ENCODE peak calls at places on chromosome 16, in four cellular contexts. J is HepG2, S is SK-N-SH, X is K562. C is an unnamed sample.

GRCh38 chr16:29824589-29825144 is 4.4 kb downstream of the MVP start:
- DNase-seq in X (no peak), J (no peak), S (no peak), C (no peak)

GRCh38 chr16:3638916-3639644 is 15.4 kb upstream of the DNASE1 start:
- DNase-seq in S (no peak), J (no peak), X (no peak), C (no peak)

GRCh38 chr16:53045554-53046250 is 7.0 kb downstream of the CHD9NB start:
- DNase-seq in S (no peak), X (no peak), J (no peak), C (no peak)

GRCh38 chr16:57003439-57004386 is 14.4 kb downstream of the NLRC5 start:
- DNase-seq in X (no peak), S (no peak), J (no peak), C (no peak)

GRCh38 chr16:80924372-80924978 is 82.2 kb downstream of the CMC2 start:
- DNase-seq in J (peak; percentile 54), S (peak; percentile 61), X (peak; percentile 72), C (peak; percentile 87)

GRCh38 chr16:86971251-86971650 is 345.9 kb downstream of the C16orf95 start:
- DNase-seq in S (no peak), J (no peak), X (no peak), C (no peak)

GRCh38 chr16:16780588-16780987 is 401.6 kb downstream of the NPIPA7 start:
- DNase-seq in S (no peak), J (no peak), X (peak; percentile 17), C (no peak)

GRCh38 chr16:23181506-23181905 is 1.0 kb upstream of the SCNN1G start:
- DNase-seq in J (no peak), S (no peak), X (no peak), C (no peak)

GRCh38 chr16:75262800-75263127 is 11.3 kb upstream of the BCAR1 start:
- DNase-seq in S (no peak), X (no peak), J (no peak), C (no peak)

GRCh38 chr16:24309222-24309905 is 53.2 kb downstream of the CACNG3 start:
- DNase-seq in X (peak; percentile 62), S (no peak), J (peak; percentile 50), C (no peak)
- TF ChIP-seq FOXJ3 in X (no peak), S (no peak), J (no peak), C (no peak)

GRCh38 chr16:47374629-47375028 is 86.2 kb downstream of the ITFG1 start:
- DNase-seq in J (no peak), X (no peak), S (no peak), C (no peak)

GRCh38 chr16:47371615-47372014 is 89.2 kb downstream of the ITFG1 start:
- DNase-seq in J (no peak), X (no peak), S (no peak), C (no peak)

GRCh38 chr16:47375423-47375822 is 85.4 kb downstream of the ITFG1 start:
- DNase-seq in J (no peak), S (no peak), X (no peak), C (no peak)

DNA sequence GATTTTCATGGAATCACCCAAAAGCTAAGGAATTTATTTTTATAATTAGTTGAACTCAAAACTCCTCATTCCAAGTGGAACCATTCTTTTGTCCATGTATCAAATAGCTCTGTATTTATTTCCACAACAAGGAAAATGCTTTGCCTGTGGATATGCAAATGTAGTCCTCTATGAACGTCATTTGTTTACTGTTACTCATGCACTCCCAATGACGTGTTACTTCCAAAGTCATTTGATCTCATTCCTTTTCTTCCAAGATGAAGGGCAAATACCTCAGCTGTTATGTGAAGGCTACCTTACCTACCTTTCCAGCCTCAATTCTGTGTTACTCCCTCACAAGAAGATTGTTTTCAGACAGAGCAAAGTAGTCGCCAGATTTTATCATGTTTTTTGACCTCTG is 83.7 kb downstream of the ITFG1 start:
- DNase-seq in X (no peak), S (no peak), J (no peak), C (no peak)
- TF ChIP-seq FOXJ3 in X (no peak), S (no peak), J (no peak), C (no peak)

GRCh38 chr16:49858200-49859129 is 2.6 kb upstream of the ZNF423 start:
- DNase-seq in J (no peak), S (peak; percentile 82), X (no peak), C (peak; percentile 59)

GRCh38 chr16:49857423-49858181 is 1.7 kb upstream of the ZNF423 start:
- DNase-seq in X (peak; percentile 74), J (peak; percentile 32), S (peak; percentile 86), C (peak; percentile 85)

GRCh38 chr16:49855822-49856740 is at the start of gene ZNF423:
- DNase-seq in J (no peak), X (no peak), S (peak; percentile 75), C (peak; percentile 44)

GRCh38 chr16:49855280-49855821 is 561 bp downstream of the ZNF423 start:
- DNase-seq in S (peak; percentile 83), X (peak; percentile 71), J (no peak), C (peak; percentile 88)

GRCh38 chr16:49856741-49857330 is 924 bp upstream of the ZNF423 start:
- DNase-seq in X (peak; percentile 59), S (peak; percentile 92), J (peak; percentile 50), C (peak; percentile 80)
- TF ChIP-seq FOXJ3 in X (no peak), S (no peak), J (no peak), C (no peak)

GRCh38 chr16:26992661-26993365 is 73.9 kb upstream of the C16orf82 start:
- DNase-seq in J (no peak), S (no peak), X (no peak), C (no peak)

GRCh38 chr16:26985100-26986065 is 81.3 kb upstream of the C16orf82 start:
- DNase-seq in S (no peak), J (no peak), X (peak; percentile 6), C (peak; percentile 37)

GRCh38 chr16:26988186-26988585 is 78.5 kb upstream of the C16orf82 start:
- DNase-seq in S (no peak), J (no peak), X (no peak), C (no peak)

GRCh38 chr16:26983426-26983825 is 83.3 kb upstream of the C16orf82 start:
- DNase-seq in X (no peak), S (no peak), J (no peak), C (no peak)

DNA sequence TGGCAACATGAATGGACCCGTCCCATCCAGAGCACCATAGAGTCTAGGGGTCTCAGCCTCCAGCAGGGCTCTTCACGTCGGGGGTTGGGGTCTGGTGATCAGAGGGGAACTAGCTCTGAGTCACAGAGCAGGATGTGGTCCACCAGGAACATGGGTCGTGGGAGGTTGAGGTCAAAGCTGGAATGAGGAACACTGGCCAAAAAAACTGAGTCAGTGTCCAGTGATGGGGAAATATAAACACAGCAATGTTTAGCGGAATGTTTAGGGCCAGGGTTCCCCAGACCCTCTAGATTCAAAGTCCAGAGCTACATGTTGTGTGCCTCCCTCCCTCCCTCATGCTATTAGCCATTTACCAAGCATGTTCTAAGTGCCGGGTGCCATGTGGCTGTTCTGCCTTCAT is 79.1 kb upstream of the C16orf82 start:
- DNase-seq in S (no peak), J (no peak), X (no peak), C (no peak)
- TF ChIP-seq FOXJ3 in S (no peak), J (no peak), X (no peak), C (no peak)

GRCh38 chr16:54487933-54488332 is 201.3 kb upstream of the IRX3 start:
- DNase-seq in X (no peak), J (no peak), S (no peak), C (no peak)

GRCh38 chr16:54482892-54483574 is 196.4 kb upstream of the IRX3 start:
- DNase-seq in S (peak; percentile 59), X (no peak), J (no peak), C (no peak)

GRCh38 chr16:54489225-54489781 is 202.7 kb upstream of the IRX3 start:
- DNase-seq in X (no peak), J (no peak), S (no peak), C (no peak)

GRCh38 chr16:54488729-54489128 is 202.1 kb upstream of the IRX3 start:
- DNase-seq in S (no peak), X (no peak), J (no peak), C (no peak)

GRCh38 chr16:54484700-54485099 is 198.1 kb upstream of the IRX3 start:
- DNase-seq in J (no peak), X (no peak), S (no peak), C (no peak)
- TF ChIP-seq FOXJ3 in J (no peak), X (no peak), S (no peak), C (no peak)

GRCh38 chr16:31225193-31225592 is 8.3 kb upstream of the PYDC1 start:
- DNase-seq in X (no peak), J (no peak), S (no peak), C (no peak)

GRCh38 chr16:31223044-31223443 is 6.1 kb upstream of the PYDC1 start:
- DNase-seq in J (no peak), S (no peak), X (no peak), C (no peak)

GRCh38 chr16:31224092-31224955 is 7.4 kb upstream of the PYDC1 start:
- DNase-seq in X (no peak), S (no peak), J (no peak), C (no peak)

DNA sequence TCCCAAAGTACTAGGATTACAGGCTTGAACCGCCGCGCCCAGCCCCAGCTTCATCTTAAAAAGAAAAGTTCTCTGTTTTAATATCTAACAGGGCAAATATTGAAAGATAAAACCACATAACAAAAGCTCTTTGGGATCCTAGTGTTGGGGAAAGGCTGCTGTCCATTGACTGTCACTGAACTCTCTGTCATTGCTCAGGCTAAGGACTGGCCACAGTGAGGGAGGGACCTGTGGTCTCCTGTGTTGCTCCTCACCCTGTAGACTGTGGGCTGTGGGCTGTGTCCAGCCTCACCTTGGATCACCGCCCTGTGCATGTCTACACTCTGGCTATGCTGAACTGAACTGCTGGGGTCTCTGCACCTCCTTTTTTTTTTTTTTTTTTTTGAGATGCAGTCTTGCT is 11.3 kb upstream of the PYDC1 start:
- DNase-seq in S (no peak), X (no peak), J (no peak), C (no peak)
- TF ChIP-seq FOXJ3 in S (no peak), X (no peak), J (no peak), C (no peak)

GRCh38 chr16:6646891-6647290 is 685.8 kb upstream of the RBFOX1 start:
- DNase-seq in X (no peak), J (no peak), S (no peak), C (no peak)
- TF ChIP-seq FOXJ3 in X (no peak), J (no peak), S (no peak), C (no peak)

GRCh38 chr16:82119405-82119804 is 50.6 kb downstream of the MPHOSPH6 start:
- DNase-seq in X (no peak), S (no peak), J (no peak), C (no peak)
- TF ChIP-seq FOXJ3 in X (no peak), S (no peak), J (no peak), C (no peak)

DNA sequence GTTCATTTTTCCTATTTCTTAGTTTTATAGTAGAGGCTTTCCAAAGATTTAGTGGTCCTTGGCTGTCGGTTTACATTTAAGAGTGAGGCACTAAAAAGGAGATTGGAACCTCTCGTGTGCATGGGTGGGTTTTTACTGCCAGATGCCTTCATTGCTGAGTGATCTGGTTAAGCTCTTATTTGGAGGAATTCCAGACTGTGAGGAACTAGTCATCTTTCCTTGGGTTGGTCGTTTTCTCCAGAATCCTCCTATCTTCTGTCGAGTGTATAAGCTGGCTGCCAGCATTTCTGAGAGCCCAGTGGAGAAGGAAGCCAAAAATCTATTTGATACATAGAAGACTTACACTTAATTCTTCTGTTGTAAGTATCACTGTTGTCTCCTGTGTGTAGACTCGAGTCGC is 22.6 kb downstream of the IST1 start:
- DNase-seq in J (no peak), X (no peak), S (no peak), C (no peak)
- TF ChIP-seq FOXJ3 in J (no peak), X (no peak), S (no peak), C (no peak)

GRCh38 chr16:19542138-19542821 is 13.2 kb upstream of the VPS35L start:
- DNase-seq in X (no peak), S (no peak), J (peak; percentile 98), C (no peak)
- TF ChIP-seq FOXJ3 in X (no peak), S (no peak), J (peak; percentile 93), C (no peak)